ENCODE peak calls at places on chromosomes 2 and 18, in five cellular contexts. T is lower lobe of right lung, Y is AG04450, G is transverse colon, E is upper lobe of right lung. W is an unnamed sample.

GRCh38 chr2:88967844-88968243 is 276.4 kb downstream of the RPIA start:
- DNase-seq in T (no peak), Y (no peak), G (no peak), E (no peak), W (no peak)

GRCh38 chr2:177403822-177404221 is 11.2 kb downstream of the AGPS start:
- DNase-seq in T (no peak), Y (no peak), G (no peak), E (no peak), W (no peak)

GRCh38 chr18:61658431-61658830 is 234.4 kb downstream of the RNF152 start:
- DNase-seq in T (no peak), Y (no peak), G (no peak), E (no peak), W (no peak)

GRCh38 chr2:173752152-173752551 is 213.0 kb downstream of the SP3 start:
- DNase-seq in T (no peak), Y (no peak), G (no peak), E (no peak), W (no peak)

GRCh38 chr18:28404721-28405120 is 227.8 kb upstream of the CDH2 start:
- DNase-seq in T (no peak), Y (no peak), G (no peak), E (no peak), W (no peak)

GRCh38 chr2:135662088-135662487 is 79.6 kb upstream of the UBXN4 start:
- DNase-seq in T (no peak), Y (no peak), G (no peak), E (no peak), W (no peak)

GRCh38 chr2:121505005-121505404 is 25.7 kb upstream of the RNU4ATAC start:
- DNase-seq in T (no peak), Y (peak), G (no peak), E (no peak), W (no peak)

GRCh38 chr2:8438476-8438875 is 243.4 kb upstream of the ID2 start:
- DNase-seq in T (peak), Y (no peak), G (peak), E (peak), W (no peak)

GRCh38 chr18:62331581-62332436 is 6.7 kb downstream of the TNFRSF11A start:
- DNase-seq in T (no peak), Y (peak), G (no peak), E (no peak), W (peak)

GRCh38 chr2:96264086-96264485 is 1.7 kb downstream of the TMEM127 start:
- DNase-seq in T (no peak), Y (no peak), G (no peak), E (no peak), W (no peak)

GRCh38 chr2:158102446-158102845 is 770 bp downstream of the UPP2 start:
- DNase-seq in T (no peak), Y (no peak), G (no peak), E (no peak), W (no peak)

DNA sequence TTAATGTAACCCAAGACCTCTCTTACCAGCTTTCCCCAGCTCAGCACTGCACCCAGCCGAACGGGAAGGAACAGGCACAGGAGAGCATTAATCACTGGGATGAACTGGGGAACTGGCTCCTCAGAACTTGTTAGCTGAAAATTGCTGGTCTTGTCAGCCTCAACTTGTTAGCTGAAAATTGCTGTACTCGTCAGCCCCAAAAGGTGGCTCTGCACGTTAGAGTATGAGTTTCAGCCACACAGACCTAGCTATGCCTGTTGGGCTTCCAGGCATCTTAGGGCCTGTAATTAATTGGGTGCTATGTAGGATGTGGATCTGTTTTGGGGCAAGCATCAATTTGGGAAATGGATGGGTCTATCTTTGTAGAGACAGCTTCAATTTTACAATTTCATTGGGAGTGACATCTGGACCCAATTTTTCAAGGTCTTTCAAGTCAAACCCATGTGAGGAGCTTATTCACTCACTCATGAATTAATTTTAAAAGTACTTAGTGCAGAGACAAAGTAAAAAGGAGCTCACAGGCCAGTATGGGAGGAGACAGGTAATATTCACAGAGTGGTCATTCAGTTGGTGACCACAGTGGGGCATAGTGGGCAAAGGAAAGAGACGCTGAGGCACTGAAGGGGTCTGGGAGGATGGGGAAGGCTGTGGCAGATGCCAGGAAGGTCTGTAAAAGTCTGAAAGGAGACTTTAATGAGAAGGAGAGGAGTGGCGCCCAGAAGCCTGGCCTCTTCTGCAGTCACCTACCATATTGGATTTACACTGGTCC is 75.8 kb downstream of the CD8B2 start:
- DNase-seq in T (no peak), Y (no peak), G (no peak), E (no peak), W (no peak)
- TF ChIP-seq CTCF in T (no peak), Y (no peak), G (no peak), E (no peak), W (no peak)

GRCh38 chr18:50870138-50870845 is 8.6 kb upstream of the ME2 start:
- DNase-seq in T (peak), Y (no peak), G (peak), E (peak), W (no peak)
- H3K4me3 ChIP-seq in T (no peak), Y (no peak), G (no peak), E (no peak), W (no peak)

GRCh38 chr2:39512941-39513340 is 75.9 kb upstream of the MAP4K3 start:
- DNase-seq in T (no peak), Y (no peak), G (no peak), E (no peak), W (no peak)

GRCh38 chr2:39510087-39510486 is 73.0 kb upstream of the MAP4K3 start:
- DNase-seq in T (no peak), Y (no peak), G (no peak), E (no peak), W (no peak)

GRCh38 chr2:39512434-39512935 is 75.4 kb upstream of the MAP4K3 start:
- DNase-seq in T (no peak), Y (no peak), G (peak), E (no peak), W (peak)

GRCh38 chr2:39511786-39512433 is 74.8 kb upstream of the MAP4K3 start:
- DNase-seq in T (no peak), Y (no peak), G (peak), E (no peak), W (no peak)

DNA sequence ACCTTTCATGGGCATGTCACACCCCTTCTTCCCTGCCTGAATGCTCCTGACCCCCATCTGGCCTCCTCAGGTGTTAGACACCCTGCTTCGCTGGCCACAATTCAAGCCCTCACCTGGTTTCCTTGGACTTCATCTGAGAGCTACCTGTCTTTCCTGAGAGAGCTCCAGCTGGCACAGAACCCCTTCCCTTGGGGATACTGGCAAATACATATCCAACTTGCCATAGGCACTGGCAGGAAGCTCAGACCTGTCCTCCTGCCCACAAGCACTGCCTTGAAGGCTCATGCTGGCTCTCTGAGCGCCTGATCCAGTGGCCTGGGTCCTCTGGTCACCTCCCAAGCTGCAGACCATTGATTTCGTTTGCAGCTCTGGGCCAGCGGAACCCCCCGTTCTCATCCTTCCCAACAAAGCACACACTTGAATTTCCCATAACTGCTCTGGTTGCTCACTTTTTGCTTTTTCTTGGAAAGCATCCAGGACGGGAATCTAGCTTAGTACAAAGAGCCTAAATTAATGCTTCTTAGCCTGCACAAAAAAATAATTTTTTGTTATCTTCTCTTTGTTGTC is 74.2 kb upstream of the MAP4K3 start:
- DNase-seq in T (no peak), Y (no peak), G (no peak), E (no peak), W (no peak)
- H3K27ac ChIP-seq in T (peak), Y (no peak), G (peak), E (peak), W (peak)

GRCh38 chr2:54773838-54774237 is 50.4 kb downstream of the EML6 start:
- DNase-seq in T (no peak), Y (no peak), G (no peak), E (no peak), W (no peak)
- TF ChIP-seq CTCF in T (no peak), Y (peak), G (no peak), E (no peak), W (no peak)

GRCh38 chr2:126942427-126943203 is 43.9 kb downstream of the TEX51 start:
- DNase-seq in T (no peak), Y (no peak), G (no peak), E (no peak), W (no peak)

GRCh38 chr2:126943612-126944011 is 44.9 kb downstream of the TEX51 start:
- DNase-seq in T (no peak), Y (no peak), G (no peak), E (no peak), W (no peak)

GRCh38 chr2:126936219-126936618 is 37.5 kb downstream of the TEX51 start:
- DNase-seq in T (no peak), Y (no peak), G (no peak), E (no peak), W (no peak)

GRCh38 chr2:126935774-126936173 is 37.1 kb downstream of the TEX51 start:
- DNase-seq in T (no peak), Y (no peak), G (no peak), E (no peak), W (no peak)

GRCh38 chr2:126940331-126940730 is 41.6 kb downstream of the TEX51 start:
- DNase-seq in T (no peak), Y (no peak), G (no peak), E (no peak), W (no peak)
- H3K4me3 ChIP-seq in T (no peak), Y (no peak), G (no peak), E (no peak), W (no peak)

W was measured in psoas muscle.